ENCODE peak calls at places on chromosomes 6 and 20, in nine cellular contexts. One of them, this sample, is unnamed.

GRCh38 chr20:38658879-38659612 is 57.4 kb downstream of the ARHGAP40 start:
- DNase-seq in stimulated activated CD4-positive, alpha-beta T cell treated with anti-CD3 and anti-CD28 coated beads, TNF-alpha, amount 100 ng/mL, for 1 hour: no peak
- DNase-seq in AG08395: peak
- DNase-seq in ELR: peak
- DNase-seq in hepatocyte: peak
- DNase-seq in GM03348: peak
- DNase-seq in activated T-helper 1 cell treated with Interleukin-2 at 50 U/mL for 16 hours: no peak
- DNase-seq in midbrain: no peak
- DNase-seq in ascending aorta: no peak
- DNase-seq in this sample: peak

GRCh38 chr20:63224272-63225081 is 8.5 kb upstream of the YTHDF1 start:
- DNase-seq in stimulated activated CD4-positive, alpha-beta T cell treated with anti-CD3 and anti-CD28 coated beads, TNF-alpha, amount 100 ng/mL, for 1 hour: no peak
- DNase-seq in AG08395: peak
- DNase-seq in ELR: peak
- DNase-seq in hepatocyte: peak
- DNase-seq in GM03348: no peak
- DNase-seq in activated T-helper 1 cell treated with Interleukin-2 at 50 U/mL for 16 hours: no peak
- DNase-seq in midbrain: peak
- DNase-seq in ascending aorta: no peak
- DNase-seq in this sample: no peak

GRCh38 chr20:416950-417800 is 9.1 kb downstream of the RBCK1 start:
- DNase-seq in stimulated activated CD4-positive, alpha-beta T cell treated with anti-CD3 and anti-CD28 coated beads, TNF-alpha, amount 100 ng/mL, for 1 hour: no peak
- DNase-seq in AG08395: no peak
- DNase-seq in ELR: no peak
- DNase-seq in hepatocyte: no peak
- DNase-seq in GM03348: no peak
- DNase-seq in activated T-helper 1 cell treated with Interleukin-2 at 50 U/mL for 16 hours: no peak
- DNase-seq in midbrain: no peak
- DNase-seq in ascending aorta: no peak
- DNase-seq in this sample: no peak

GRCh38 chr6:41371461-41371991 is 36.1 kb downstream of the NCR2 start:
- DNase-seq in stimulated activated CD4-positive, alpha-beta T cell treated with anti-CD3 and anti-CD28 coated beads, TNF-alpha, amount 100 ng/mL, for 1 hour: no peak
- DNase-seq in AG08395: peak
- DNase-seq in ELR: peak
- DNase-seq in hepatocyte: peak
- DNase-seq in GM03348: peak
- DNase-seq in activated T-helper 1 cell treated with Interleukin-2 at 50 U/mL for 16 hours: no peak
- DNase-seq in midbrain: no peak
- DNase-seq in ascending aorta: no peak
- DNase-seq in this sample: no peak

GRCh38 chr6:55819811-55820210 is 55.6 kb downstream of the BMP5 start:
- DNase-seq in stimulated activated CD4-positive, alpha-beta T cell treated with anti-CD3 and anti-CD28 coated beads, TNF-alpha, amount 100 ng/mL, for 1 hour: no peak
- DNase-seq in AG08395: no peak
- DNase-seq in ELR: peak
- DNase-seq in hepatocyte: no peak
- DNase-seq in GM03348: no peak
- DNase-seq in activated T-helper 1 cell treated with Interleukin-2 at 50 U/mL for 16 hours: no peak
- DNase-seq in midbrain: no peak
- DNase-seq in ascending aorta: no peak
- DNase-seq in this sample: no peak

GRCh38 chr6:140064371-140064770 is 689.9 kb upstream of the CITED2 start:
- DNase-seq in stimulated activated CD4-positive, alpha-beta T cell treated with anti-CD3 and anti-CD28 coated beads, TNF-alpha, amount 100 ng/mL, for 1 hour: no peak
- DNase-seq in AG08395: no peak
- DNase-seq in ELR: no peak
- DNase-seq in hepatocyte: peak
- DNase-seq in GM03348: no peak
- DNase-seq in activated T-helper 1 cell treated with Interleukin-2 at 50 U/mL for 16 hours: no peak
- DNase-seq in midbrain: no peak
- DNase-seq in ascending aorta: no peak
- DNase-seq in this sample: no peak

GRCh38 chr6:89475634-89476033 is 42.7 kb downstream of the ANKRD6 start:
- DNase-seq in stimulated activated CD4-positive, alpha-beta T cell treated with anti-CD3 and anti-CD28 coated beads, TNF-alpha, amount 100 ng/mL, for 1 hour: no peak
- DNase-seq in AG08395: no peak
- DNase-seq in ELR: no peak
- DNase-seq in hepatocyte: no peak
- DNase-seq in GM03348: no peak
- DNase-seq in activated T-helper 1 cell treated with Interleukin-2 at 50 U/mL for 16 hours: no peak
- DNase-seq in midbrain: no peak
- DNase-seq in ascending aorta: no peak
- DNase-seq in this sample: no peak

GRCh38 chr20:46118481-46119020 is 437 bp downstream of the CD40 start:
- DNase-seq in stimulated activated CD4-positive, alpha-beta T cell treated with anti-CD3 and anti-CD28 coated beads, TNF-alpha, amount 100 ng/mL, for 1 hour: no peak
- DNase-seq in AG08395: no peak
- DNase-seq in ELR: peak
- DNase-seq in hepatocyte: no peak
- DNase-seq in GM03348: no peak
- DNase-seq in activated T-helper 1 cell treated with Interleukin-2 at 50 U/mL for 16 hours: no peak
- DNase-seq in midbrain: no peak
- DNase-seq in ascending aorta: peak
- DNase-seq in this sample: no peak

GRCh38 chr6:75023634-75024033 is 182.2 kb downstream of the COL12A1 start:
- DNase-seq in stimulated activated CD4-positive, alpha-beta T cell treated with anti-CD3 and anti-CD28 coated beads, TNF-alpha, amount 100 ng/mL, for 1 hour: no peak
- DNase-seq in AG08395: no peak
- DNase-seq in ELR: peak
- DNase-seq in hepatocyte: no peak
- DNase-seq in GM03348: no peak
- DNase-seq in activated T-helper 1 cell treated with Interleukin-2 at 50 U/mL for 16 hours: no peak
- DNase-seq in midbrain: no peak
- DNase-seq in ascending aorta: no peak
- DNase-seq in this sample: no peak

GRCh38 chr20:20498081-20498861 is 130.4 kb downstream of the INSM1 start:
- DNase-seq in stimulated activated CD4-positive, alpha-beta T cell treated with anti-CD3 and anti-CD28 coated beads, TNF-alpha, amount 100 ng/mL, for 1 hour: no peak
- DNase-seq in AG08395: no peak
- DNase-seq in ELR: no peak
- DNase-seq in hepatocyte: no peak
- DNase-seq in GM03348: no peak
- DNase-seq in activated T-helper 1 cell treated with Interleukin-2 at 50 U/mL for 16 hours: no peak
- DNase-seq in midbrain: peak
- DNase-seq in ascending aorta: no peak
- DNase-seq in this sample: no peak

GRCh38 chr20:6623989-6624388 is 143.5 kb upstream of the BMP2 start:
- DNase-seq in stimulated activated CD4-positive, alpha-beta T cell treated with anti-CD3 and anti-CD28 coated beads, TNF-alpha, amount 100 ng/mL, for 1 hour: no peak
- DNase-seq in AG08395: no peak
- DNase-seq in ELR: no peak
- DNase-seq in hepatocyte: peak
- DNase-seq in GM03348: no peak
- DNase-seq in activated T-helper 1 cell treated with Interleukin-2 at 50 U/mL for 16 hours: no peak
- DNase-seq in midbrain: no peak
- DNase-seq in ascending aorta: no peak
- DNase-seq in this sample: no peak

GRCh38 chr6:170476360-170476759 is 76.7 kb downstream of the PSMB1 start:
- DNase-seq in stimulated activated CD4-positive, alpha-beta T cell treated with anti-CD3 and anti-CD28 coated beads, TNF-alpha, amount 100 ng/mL, for 1 hour: no peak
- DNase-seq in AG08395: no peak
- DNase-seq in ELR: no peak
- DNase-seq in hepatocyte: no peak
- DNase-seq in GM03348: no peak
- DNase-seq in activated T-helper 1 cell treated with Interleukin-2 at 50 U/mL for 16 hours: no peak
- DNase-seq in midbrain: no peak
- DNase-seq in ascending aorta: no peak
- DNase-seq in this sample: no peak

GRCh38 chr6:144401736-144402733 is 116.9 kb downstream of the UTRN start:
- DNase-seq in stimulated activated CD4-positive, alpha-beta T cell treated with anti-CD3 and anti-CD28 coated beads, TNF-alpha, amount 100 ng/mL, for 1 hour: no peak
- DNase-seq in AG08395: no peak
- DNase-seq in ELR: no peak
- DNase-seq in hepatocyte: no peak
- DNase-seq in GM03348: no peak
- DNase-seq in activated T-helper 1 cell treated with Interleukin-2 at 50 U/mL for 16 hours: no peak
- DNase-seq in midbrain: no peak
- DNase-seq in ascending aorta: no peak
- DNase-seq in this sample: no peak

GRCh38 chr6:129744201-129744879 is 34.4 kb upstream of the ARHGAP18 start:
- DNase-seq in stimulated activated CD4-positive, alpha-beta T cell treated with anti-CD3 and anti-CD28 coated beads, TNF-alpha, amount 100 ng/mL, for 1 hour: no peak
- DNase-seq in AG08395: peak
- DNase-seq in ELR: peak
- DNase-seq in hepatocyte: peak
- DNase-seq in GM03348: peak
- DNase-seq in activated T-helper 1 cell treated with Interleukin-2 at 50 U/mL for 16 hours: no peak
- DNase-seq in midbrain: no peak
- DNase-seq in ascending aorta: no peak
- DNase-seq in this sample: no peak

GRCh38 chr20:9516658-9516987 is 2.2 kb downstream of the LAMP5 start:
- DNase-seq in stimulated activated CD4-positive, alpha-beta T cell treated with anti-CD3 and anti-CD28 coated beads, TNF-alpha, amount 100 ng/mL, for 1 hour: no peak
- DNase-seq in AG08395: no peak
- DNase-seq in ELR: no peak
- DNase-seq in hepatocyte: no peak
- DNase-seq in GM03348: no peak
- DNase-seq in activated T-helper 1 cell treated with Interleukin-2 at 50 U/mL for 16 hours: no peak
- DNase-seq in midbrain: no peak
- DNase-seq in ascending aorta: no peak
- DNase-seq in this sample: no peak

GRCh38 chr20:44770480-44771171 is 25.0 kb downstream of the KCNK15 start:
- DNase-seq in stimulated activated CD4-positive, alpha-beta T cell treated with anti-CD3 and anti-CD28 coated beads, TNF-alpha, amount 100 ng/mL, for 1 hour: no peak
- DNase-seq in AG08395: no peak
- DNase-seq in ELR: no peak
- DNase-seq in hepatocyte: no peak
- DNase-seq in GM03348: no peak
- DNase-seq in activated T-helper 1 cell treated with Interleukin-2 at 50 U/mL for 16 hours: no peak
- DNase-seq in midbrain: no peak
- DNase-seq in ascending aorta: no peak
- DNase-seq in this sample: no peak

GRCh38 chr6:144351338-144351737 is 66.2 kb downstream of the UTRN start:
- DNase-seq in stimulated activated CD4-positive, alpha-beta T cell treated with anti-CD3 and anti-CD28 coated beads, TNF-alpha, amount 100 ng/mL, for 1 hour: no peak
- DNase-seq in AG08395: no peak
- DNase-seq in ELR: no peak
- DNase-seq in hepatocyte: no peak
- DNase-seq in GM03348: no peak
- DNase-seq in activated T-helper 1 cell treated with Interleukin-2 at 50 U/mL for 16 hours: no peak
- DNase-seq in midbrain: no peak
- DNase-seq in ascending aorta: no peak
- DNase-seq in this sample: no peak

GRCh38 chr20:11791316-11792228 is 126.1 kb upstream of the BTBD3 start:
- DNase-seq in stimulated activated CD4-positive, alpha-beta T cell treated with anti-CD3 and anti-CD28 coated beads, TNF-alpha, amount 100 ng/mL, for 1 hour: no peak
- DNase-seq in AG08395: no peak
- DNase-seq in ELR: peak
- DNase-seq in hepatocyte: peak
- DNase-seq in GM03348: no peak
- DNase-seq in activated T-helper 1 cell treated with Interleukin-2 at 50 U/mL for 16 hours: no peak
- DNase-seq in midbrain: no peak
- DNase-seq in ascending aorta: no peak
- DNase-seq in this sample: no peak

GRCh38 chr6:36735110-36735971 is 37.7 kb downstream of the RAB44 start:
- DNase-seq in stimulated activated CD4-positive, alpha-beta T cell treated with anti-CD3 and anti-CD28 coated beads, TNF-alpha, amount 100 ng/mL, for 1 hour: no peak
- DNase-seq in AG08395: peak
- DNase-seq in ELR: peak
- DNase-seq in hepatocyte: peak
- DNase-seq in GM03348: peak
- DNase-seq in activated T-helper 1 cell treated with Interleukin-2 at 50 U/mL for 16 hours: no peak
- DNase-seq in midbrain: no peak
- DNase-seq in ascending aorta: peak
- DNase-seq in this sample: no peak

GRCh38 chr6:97557355-97557754 is 274.3 kb upstream of the MMS22L start:
- DNase-seq in stimulated activated CD4-positive, alpha-beta T cell treated with anti-CD3 and anti-CD28 coated beads, TNF-alpha, amount 100 ng/mL, for 1 hour: no peak
- DNase-seq in AG08395: no peak
- DNase-seq in ELR: no peak
- DNase-seq in hepatocyte: no peak
- DNase-seq in GM03348: no peak
- DNase-seq in activated T-helper 1 cell treated with Interleukin-2 at 50 U/mL for 16 hours: no peak
- DNase-seq in midbrain: no peak
- DNase-seq in ascending aorta: no peak
- DNase-seq in this sample: no peak

GRCh38 chr20:59776626-59777320 is 156.7 kb downstream of the SYCP2 start:
- DNase-seq in stimulated activated CD4-positive, alpha-beta T cell treated with anti-CD3 and anti-CD28 coated beads, TNF-alpha, amount 100 ng/mL, for 1 hour: no peak
- DNase-seq in AG08395: no peak
- DNase-seq in ELR: no peak
- DNase-seq in hepatocyte: no peak
- DNase-seq in GM03348: no peak
- DNase-seq in activated T-helper 1 cell treated with Interleukin-2 at 50 U/mL for 16 hours: no peak
- DNase-seq in midbrain: no peak
- DNase-seq in ascending aorta: peak
- DNase-seq in this sample: no peak

GRCh38 chr20:38864662-38865061 is 59.2 kb downstream of the PPP1R16B start:
- DNase-seq in stimulated activated CD4-positive, alpha-beta T cell treated with anti-CD3 and anti-CD28 coated beads, TNF-alpha, amount 100 ng/mL, for 1 hour: no peak
- DNase-seq in AG08395: no peak
- DNase-seq in ELR: no peak
- DNase-seq in hepatocyte: no peak
- DNase-seq in GM03348: no peak
- DNase-seq in activated T-helper 1 cell treated with Interleukin-2 at 50 U/mL for 16 hours: no peak
- DNase-seq in midbrain: no peak
- DNase-seq in ascending aorta: no peak
- DNase-seq in this sample: no peak

GRCh38 chr20:51540585-51540984 is 1.9 kb downstream of the NFATC2 start:
- DNase-seq in stimulated activated CD4-positive, alpha-beta T cell treated with anti-CD3 and anti-CD28 coated beads, TNF-alpha, amount 100 ng/mL, for 1 hour: no peak
- DNase-seq in AG08395: no peak
- DNase-seq in ELR: no peak
- DNase-seq in hepatocyte: no peak
- DNase-seq in GM03348: no peak
- DNase-seq in activated T-helper 1 cell treated with Interleukin-2 at 50 U/mL for 16 hours: no peak
- DNase-seq in midbrain: no peak
- DNase-seq in ascending aorta: peak
- DNase-seq in this sample: no peak

GRCh38 chr6:9999806-10000205 is 415.1 kb downstream of the TFAP2A start:
- DNase-seq in stimulated activated CD4-positive, alpha-beta T cell treated with anti-CD3 and anti-CD28 coated beads, TNF-alpha, amount 100 ng/mL, for 1 hour: no peak
- DNase-seq in AG08395: no peak
- DNase-seq in ELR: no peak
- DNase-seq in hepatocyte: no peak
- DNase-seq in GM03348: no peak
- DNase-seq in activated T-helper 1 cell treated with Interleukin-2 at 50 U/mL for 16 hours: no peak
- DNase-seq in midbrain: no peak
- DNase-seq in ascending aorta: no peak
- DNase-seq in this sample: no peak

GRCh38 chr6:150207931-150208570 is 65.2 kb downstream of the PPP1R14C start:
- DNase-seq in stimulated activated CD4-positive, alpha-beta T cell treated with anti-CD3 and anti-CD28 coated beads, TNF-alpha, amount 100 ng/mL, for 1 hour: no peak
- DNase-seq in AG08395: peak
- DNase-seq in ELR: no peak
- DNase-seq in hepatocyte: no peak
- DNase-seq in GM03348: peak
- DNase-seq in activated T-helper 1 cell treated with Interleukin-2 at 50 U/mL for 16 hours: no peak
- DNase-seq in midbrain: no peak
- DNase-seq in ascending aorta: no peak
- DNase-seq in this sample: no peak

GRCh38 chr20:34165246-34165645 is 53.2 kb upstream of the EIF2S2 start:
- DNase-seq in stimulated activated CD4-positive, alpha-beta T cell treated with anti-CD3 and anti-CD28 coated beads, TNF-alpha, amount 100 ng/mL, for 1 hour: no peak
- DNase-seq in AG08395: no peak
- DNase-seq in ELR: peak
- DNase-seq in hepatocyte: no peak
- DNase-seq in GM03348: peak
- DNase-seq in activated T-helper 1 cell treated with Interleukin-2 at 50 U/mL for 16 hours: no peak
- DNase-seq in midbrain: no peak
- DNase-seq in ascending aorta: no peak
- DNase-seq in this sample: no peak

GRCh38 chr6:113570176-113570575 is 287.0 kb upstream of the MARCKS start:
- DNase-seq in stimulated activated CD4-positive, alpha-beta T cell treated with anti-CD3 and anti-CD28 coated beads, TNF-alpha, amount 100 ng/mL, for 1 hour: no peak
- DNase-seq in AG08395: peak
- DNase-seq in ELR: no peak
- DNase-seq in hepatocyte: no peak
- DNase-seq in GM03348: peak
- DNase-seq in activated T-helper 1 cell treated with Interleukin-2 at 50 U/mL for 16 hours: no peak
- DNase-seq in midbrain: no peak
- DNase-seq in ascending aorta: no peak
- DNase-seq in this sample: no peak

GRCh38 chr20:16821211-16822089 is 73.3 kb downstream of the OTOR start:
- DNase-seq in stimulated activated CD4-positive, alpha-beta T cell treated with anti-CD3 and anti-CD28 coated beads, TNF-alpha, amount 100 ng/mL, for 1 hour: no peak
- DNase-seq in AG08395: peak
- DNase-seq in ELR: peak
- DNase-seq in hepatocyte: peak
- DNase-seq in GM03348: peak
- DNase-seq in activated T-helper 1 cell treated with Interleukin-2 at 50 U/mL for 16 hours: no peak
- DNase-seq in midbrain: peak
- DNase-seq in ascending aorta: no peak
- DNase-seq in this sample: no peak

GRCh38 chr6:16108996-16109658 is 19.8 kb upstream of the MYLIP start:
- DNase-seq in stimulated activated CD4-positive, alpha-beta T cell treated with anti-CD3 and anti-CD28 coated beads, TNF-alpha, amount 100 ng/mL, for 1 hour: no peak
- DNase-seq in AG08395: no peak
- DNase-seq in ELR: no peak
- DNase-seq in hepatocyte: peak
- DNase-seq in GM03348: no peak
- DNase-seq in activated T-helper 1 cell treated with Interleukin-2 at 50 U/mL for 16 hours: no peak
- DNase-seq in midbrain: no peak
- DNase-seq in ascending aorta: no peak
- DNase-seq in this sample: no peak

GRCh38 chr20:33169176-33169794 is 1.3 kb downstream of the BPIFA2 start:
- DNase-seq in stimulated activated CD4-positive, alpha-beta T cell treated with anti-CD3 and anti-CD28 coated beads, TNF-alpha, amount 100 ng/mL, for 1 hour: no peak
- DNase-seq in AG08395: no peak
- DNase-seq in ELR: peak
- DNase-seq in hepatocyte: no peak
- DNase-seq in GM03348: no peak
- DNase-seq in activated T-helper 1 cell treated with Interleukin-2 at 50 U/mL for 16 hours: no peak
- DNase-seq in midbrain: no peak
- DNase-seq in ascending aorta: no peak
- DNase-seq in this sample: no peak

GRCh38 chr6:162854734-162855191 is 127.0 kb downstream of the PACRG start:
- DNase-seq in stimulated activated CD4-positive, alpha-beta T cell treated with anti-CD3 and anti-CD28 coated beads, TNF-alpha, amount 100 ng/mL, for 1 hour: no peak
- DNase-seq in AG08395: no peak
- DNase-seq in ELR: no peak
- DNase-seq in hepatocyte: no peak
- DNase-seq in GM03348: no peak
- DNase-seq in activated T-helper 1 cell treated with Interleukin-2 at 50 U/mL for 16 hours: no peak
- DNase-seq in midbrain: peak
- DNase-seq in ascending aorta: no peak
- DNase-seq in this sample: no peak

This sample was measured in stimulated activated CD8-positive, alpha-beta memory T cell treated with anti-CD3 and anti-CD28 coated beads, Interleukin-15, amount 100 ng/mL, for 48 hours.